ENCODE peak calls at places on chromosomes 2 and 18, in five cellular contexts. One of them, this sample, is unnamed.

GRCh38 chr2:112811841-112812306 is 24.7 kb downstream of the IL1B start:
- DNase-seq in activated CD4-positive, alpha-beta T cell treated with anti-CD3 and anti-CD28 coated beads for 48 hours: peak
- DNase-seq in lung: no peak
- DNase-seq in pons: peak
- DNase-seq in heart left ventricle: peak
- DNase-seq in this sample: no peak

GRCh38 chr2:221447310-221447709 is 124.8 kb downstream of the EPHA4 start:
- DNase-seq in activated CD4-positive, alpha-beta T cell treated with anti-CD3 and anti-CD28 coated beads for 48 hours: no peak
- DNase-seq in lung: no peak
- DNase-seq in pons: no peak
- DNase-seq in heart left ventricle: no peak
- DNase-seq in this sample: no peak

GRCh38 chr2:73297586-73297985 is 4.2 kb upstream of the EGR4 start:
- DNase-seq in activated CD4-positive, alpha-beta T cell treated with anti-CD3 and anti-CD28 coated beads for 48 hours: no peak
- DNase-seq in lung: no peak
- DNase-seq in pons: no peak
- DNase-seq in heart left ventricle: no peak
- DNase-seq in this sample: no peak

GRCh38 chr2:224626735-224627134 is 41.6 kb upstream of the CUL3 start:
- DNase-seq in activated CD4-positive, alpha-beta T cell treated with anti-CD3 and anti-CD28 coated beads for 48 hours: no peak
- DNase-seq in lung: no peak
- DNase-seq in pons: no peak
- DNase-seq in heart left ventricle: no peak
- DNase-seq in this sample: no peak

GRCh38 chr18:36532394-36532793 is 234.9 kb downstream of the FHOD3 start:
- DNase-seq in activated CD4-positive, alpha-beta T cell treated with anti-CD3 and anti-CD28 coated beads for 48 hours: no peak
- DNase-seq in lung: no peak
- DNase-seq in pons: no peak
- DNase-seq in heart left ventricle: no peak
- DNase-seq in this sample: no peak

GRCh38 chr2:219107837-219108236 is 47.1 kb upstream of the IHH start:
- DNase-seq in activated CD4-positive, alpha-beta T cell treated with anti-CD3 and anti-CD28 coated beads for 48 hours: no peak
- DNase-seq in lung: no peak
- DNase-seq in pons: no peak
- DNase-seq in heart left ventricle: peak
- DNase-seq in this sample: no peak

GRCh38 chr2:178553047-178553446 is 72.8 kb downstream of the PLEKHA3 start:
- DNase-seq in activated CD4-positive, alpha-beta T cell treated with anti-CD3 and anti-CD28 coated beads for 48 hours: no peak
- DNase-seq in lung: no peak
- DNase-seq in pons: no peak
- DNase-seq in heart left ventricle: no peak
- DNase-seq in this sample: no peak

GRCh38 chr2:147198651-147199171 is 646.1 kb upstream of the ACVR2A start:
- DNase-seq in activated CD4-positive, alpha-beta T cell treated with anti-CD3 and anti-CD28 coated beads for 48 hours: no peak
- DNase-seq in lung: no peak
- DNase-seq in pons: peak
- DNase-seq in heart left ventricle: no peak
- DNase-seq in this sample: no peak

GRCh38 chr2:127080226-127080940 is 26.6 kb downstream of the BIN1 start:
- DNase-seq in activated CD4-positive, alpha-beta T cell treated with anti-CD3 and anti-CD28 coated beads for 48 hours: peak
- DNase-seq in lung: no peak
- DNase-seq in pons: no peak
- DNase-seq in heart left ventricle: no peak
- DNase-seq in this sample: no peak

GRCh38 chr18:33010149-33010548 is 237.3 kb upstream of the KLHL14 start:
- DNase-seq in activated CD4-positive, alpha-beta T cell treated with anti-CD3 and anti-CD28 coated beads for 48 hours: no peak
- DNase-seq in lung: no peak
- DNase-seq in pons: no peak
- DNase-seq in heart left ventricle: no peak
- DNase-seq in this sample: no peak

GRCh38 chr2:119753041-119753929 is 6.4 kb upstream of the PTPN4 start:
- DNase-seq in activated CD4-positive, alpha-beta T cell treated with anti-CD3 and anti-CD28 coated beads for 48 hours: peak
- DNase-seq in lung: no peak
- DNase-seq in pons: peak
- DNase-seq in heart left ventricle: no peak
- DNase-seq in this sample: no peak

GRCh38 chr18:292271-292670 is 24.4 kb upstream of the THOC1 start:
- DNase-seq in activated CD4-positive, alpha-beta T cell treated with anti-CD3 and anti-CD28 coated beads for 48 hours: no peak
- DNase-seq in lung: no peak
- DNase-seq in pons: no peak
- DNase-seq in heart left ventricle: no peak
- DNase-seq in this sample: no peak

GRCh38 chr2:219230201-219230540 is 565 bp downstream of the ANKZF1 start:
- DNase-seq in activated CD4-positive, alpha-beta T cell treated with anti-CD3 and anti-CD28 coated beads for 48 hours: peak
- DNase-seq in lung: peak
- DNase-seq in pons: no peak
- DNase-seq in heart left ventricle: no peak
- DNase-seq in this sample: no peak

GRCh38 chr2:44579136-44579836 is 217.5 kb downstream of the CAMKMT start:
- DNase-seq in activated CD4-positive, alpha-beta T cell treated with anti-CD3 and anti-CD28 coated beads for 48 hours: no peak
- DNase-seq in lung: no peak
- DNase-seq in pons: no peak
- DNase-seq in heart left ventricle: no peak
- DNase-seq in this sample: no peak

GRCh38 chr2:120858361-120858760 is 122.7 kb downstream of the GLI2 start:
- DNase-seq in activated CD4-positive, alpha-beta T cell treated with anti-CD3 and anti-CD28 coated beads for 48 hours: no peak
- DNase-seq in lung: no peak
- DNase-seq in pons: peak
- DNase-seq in heart left ventricle: no peak
- DNase-seq in this sample: no peak

GRCh38 chr18:49123431-49123830 is 172.7 kb upstream of the SMAD7 start:
- DNase-seq in activated CD4-positive, alpha-beta T cell treated with anti-CD3 and anti-CD28 coated beads for 48 hours: no peak
- DNase-seq in lung: no peak
- DNase-seq in pons: no peak
- DNase-seq in heart left ventricle: no peak
- DNase-seq in this sample: no peak

GRCh38 chr2:75523313-75524275 is 37.1 kb downstream of the EVA1A start:
- DNase-seq in activated CD4-positive, alpha-beta T cell treated with anti-CD3 and anti-CD28 coated beads for 48 hours: peak
- DNase-seq in lung: no peak
- DNase-seq in pons: no peak
- DNase-seq in heart left ventricle: no peak
- DNase-seq in this sample: no peak

GRCh38 chr2:11141319-11141718 is 13.9 kb upstream of the SLC66A3 start:
- DNase-seq in activated CD4-positive, alpha-beta T cell treated with anti-CD3 and anti-CD28 coated beads for 48 hours: no peak
- DNase-seq in lung: no peak
- DNase-seq in pons: no peak
- DNase-seq in heart left ventricle: no peak
- DNase-seq in this sample: no peak

GRCh38 chr18:4391859-4392258 is 63.2 kb downstream of the DLGAP1 start:
- DNase-seq in activated CD4-positive, alpha-beta T cell treated with anti-CD3 and anti-CD28 coated beads for 48 hours: no peak
- DNase-seq in lung: no peak
- DNase-seq in pons: no peak
- DNase-seq in heart left ventricle: no peak
- DNase-seq in this sample: no peak

GRCh38 chr2:142867161-142867560 is 10.3 kb upstream of the KYNU start:
- DNase-seq in activated CD4-positive, alpha-beta T cell treated with anti-CD3 and anti-CD28 coated beads for 48 hours: no peak
- DNase-seq in lung: no peak
- DNase-seq in pons: no peak
- DNase-seq in heart left ventricle: no peak
- DNase-seq in this sample: no peak

GRCh38 chr2:207434903-207435302 is 94.9 kb upstream of the CREB1 start:
- DNase-seq in activated CD4-positive, alpha-beta T cell treated with anti-CD3 and anti-CD28 coated beads for 48 hours: no peak
- DNase-seq in lung: no peak
- DNase-seq in pons: no peak
- DNase-seq in heart left ventricle: no peak
- DNase-seq in this sample: no peak

GRCh38 chr2:11187733-11188132 is 32.5 kb downstream of the SLC66A3 start:
- DNase-seq in activated CD4-positive, alpha-beta T cell treated with anti-CD3 and anti-CD28 coated beads for 48 hours: no peak
- DNase-seq in lung: no peak
- DNase-seq in pons: no peak
- DNase-seq in heart left ventricle: no peak
- DNase-seq in this sample: peak

GRCh38 chr2:139645617-139646016 is 865.4 kb upstream of the NXPH2 start:
- DNase-seq in activated CD4-positive, alpha-beta T cell treated with anti-CD3 and anti-CD28 coated beads for 48 hours: no peak
- DNase-seq in lung: no peak
- DNase-seq in pons: no peak
- DNase-seq in heart left ventricle: no peak
- DNase-seq in this sample: no peak

GRCh38 chr2:173851256-173851655 is 113.9 kb downstream of the SP3 start:
- DNase-seq in activated CD4-positive, alpha-beta T cell treated with anti-CD3 and anti-CD28 coated beads for 48 hours: no peak
- DNase-seq in lung: peak
- DNase-seq in pons: no peak
- DNase-seq in heart left ventricle: no peak
- DNase-seq in this sample: no peak

GRCh38 chr2:147525724-147526489 is 318.9 kb upstream of the ACVR2A start:
- DNase-seq in activated CD4-positive, alpha-beta T cell treated with anti-CD3 and anti-CD28 coated beads for 48 hours: no peak
- DNase-seq in lung: no peak
- DNase-seq in pons: peak
- DNase-seq in heart left ventricle: no peak
- DNase-seq in this sample: no peak